ENCODE peak calls at places on chromosomes 1 and 21, in seven cellular contexts. L, S, N, O, G, F and Z are unnamed samples.

GRCh38 chr1:147669475-147670318 is 627 bp downstream of the ACP6 start:
- DNase-seq in F (peak), N (peak), L (no peak), O (peak), G (no peak), S (peak), Z (peak)

GRCh38 chr1:15038232-15039016 is 115.1 kb upstream of the TMEM51 start:
- DNase-seq in L (no peak), S (no peak), N (peak), G (no peak), O (no peak), F (no peak), Z (peak)

GRCh38 chr1:183881387-183882084 is 76.6 kb downstream of the RGL1 start:
- DNase-seq in L (no peak), N (peak), O (no peak), S (peak), F (no peak), G (no peak), Z (no peak)

GRCh38 chr1:67833595-67833926 is 294 bp upstream of the GNG12 start:
- DNase-seq in F (no peak), G (no peak), N (no peak), O (no peak), S (no peak), L (no peak), Z (no peak)

GRCh38 chr1:44949286-44949685 is 37.1 kb downstream of the EIF2B3 start:
- DNase-seq in O (no peak), N (no peak), S (no peak), F (no peak), G (no peak), L (no peak), Z (no peak)

GRCh38 chr1:19893687-19894086 is 11.5 kb downstream of the OTUD3 start:
- DNase-seq in S (no peak), G (peak), N (no peak), L (no peak), F (no peak), O (no peak), Z (no peak)

GRCh38 chr21:42068592-42068991 is 2.5 kb upstream of the UMODL1 start:
- DNase-seq in N (no peak), G (no peak), F (no peak), L (no peak), O (no peak), S (no peak), Z (no peak)

GRCh38 chr1:206608108-206608698 is 4.1 kb downstream of the EIF2D start:
- DNase-seq in O (no peak), G (no peak), S (no peak), L (peak), N (peak), F (peak), Z (peak)

GRCh38 chr1:64986903-64987871 is 20.8 kb upstream of the JAK1 start:
- DNase-seq in O (no peak), F (no peak), S (no peak), L (no peak), N (peak), G (no peak), Z (no peak)